ENCODE peak calls at places on chromosomes 6 and 20, in four cellular contexts. R is testis, G is heart left ventricle, L is Peyer's patch. A is an unnamed sample.

GRCh38 chr20:40680560-40680959 is 8.5 kb downstream of the MAFB start:
- DNase-seq in R (no peak), G (no peak), L (no peak), A (no peak)

GRCh38 chr20:36572701-36573102 is 695 bp upstream of the TGIF2 start:
- DNase-seq in R (peak; percentile 38), G (no peak), L (peak; percentile 39), A (peak; percentile 36)

GRCh38 chr20:38109657-38110524 is 55.2 kb downstream of the TGM2 start:
- DNase-seq in R (no peak), G (peak; percentile 86), L (no peak), A (no peak)

GRCh38 chr6:151075943-151076555 is 163.7 kb upstream of the AKAP12 start:
- DNase-seq in R (no peak), G (no peak), L (no peak), A (no peak)

GRCh38 chr6:63448229-63448628 is 124.1 kb upstream of the LOC128125822 start:
- DNase-seq in R (no peak), G (no peak), L (no peak), A (no peak)

GRCh38 chr6:139534472-139535115 is 160.1 kb upstream of the CITED2 start:
- DNase-seq in R (no peak), G (no peak), L (no peak), A (no peak)

GRCh38 chr6:32852018-32852843 is 1.3 kb downstream of the TAP1 start:
- DNase-seq in R (peak; percentile 58), G (peak; percentile 44), L (peak; percentile 70), A (peak; percentile 44)

GRCh38 chr6:1527098-1527497 is 82.6 kb upstream of the FOXC1 start:
- DNase-seq in R (peak; percentile 75), G (peak; percentile 70), L (peak; percentile 62), A (no peak)

GRCh38 chr6:28489366-28490190 is 26.0 kb downstream of the GPX6 start:
- DNase-seq in R (peak; percentile 82), G (no peak), L (peak; percentile 26), A (peak; percentile 28)

GRCh38 chr20:39309458-39309857 is 347.3 kb downstream of the DHX35 start:
- DNase-seq in R (no peak), G (no peak), L (peak; percentile 25), A (no peak)

GRCh38 chr6:152271681-152272464 is 365.3 kb downstream of the SYNE1 start:
- DNase-seq in R (peak; percentile 47), G (peak; percentile 53), L (no peak), A (no peak)

GRCh38 chr6:22447191-22447590 is 122.2 kb upstream of the HDGFL1 start:
- DNase-seq in R (no peak), G (peak; percentile 59), L (no peak), A (no peak)

GRCh38 chr6:16414205-16414604 is 175.8 kb downstream of the GMPR start:
- DNase-seq in R (no peak), G (no peak), L (no peak), A (no peak)

GRCh38 chr6:161242779-161243693 is 30.8 kb downstream of the AGPAT4 start:
- DNase-seq in R (no peak), G (no peak), L (no peak), A (no peak)

GRCh38 chr6:29887330-29887818 is 55.0 kb upstream of the HLA-A start:
- DNase-seq in R (peak; percentile 19), G (peak; percentile 30), L (no peak), A (peak; percentile 55)

GRCh38 chr6:13112921-13113320 is 215.4 kb downstream of the TBC1D7 start:
- DNase-seq in R (no peak), G (no peak), L (no peak), A (no peak)

GRCh38 chr6:63272397-63272796 is 47.4 kb downstream of the LGSN start:
- DNase-seq in R (no peak), G (no peak), L (no peak), A (no peak)

GRCh38 chr6:79413562-79414002 is 123.6 kb downstream of the LCA5 start:
- DNase-seq in R (no peak), G (no peak), L (no peak), A (no peak)

GRCh38 chr6:84758486-84758885 is 5.9 kb downstream of the TBX18 start:
- DNase-seq in R (no peak), G (no peak), L (no peak), A (no peak)

GRCh38 chr6:10478187-10479040 is 42.7 kb upstream of the GCNT2 start:
- DNase-seq in R (no peak), G (no peak), L (no peak), A (no peak)

GRCh38 chr6:91659881-91660280 is 1073.0 kb upstream of the MAP3K7 start:
- DNase-seq in R (no peak), G (no peak), L (no peak), A (no peak)

GRCh38 chr20:62697468-62697912 is 11.1 kb upstream of the NTSR1 start:
- DNase-seq in R (no peak), G (no peak), L (no peak), A (no peak)

GRCh38 chr20:12383770-12384304 is 466.1 kb downstream of the BTBD3 start:
- DNase-seq in R (no peak), G (no peak), L (no peak), A (no peak)

DNA sequence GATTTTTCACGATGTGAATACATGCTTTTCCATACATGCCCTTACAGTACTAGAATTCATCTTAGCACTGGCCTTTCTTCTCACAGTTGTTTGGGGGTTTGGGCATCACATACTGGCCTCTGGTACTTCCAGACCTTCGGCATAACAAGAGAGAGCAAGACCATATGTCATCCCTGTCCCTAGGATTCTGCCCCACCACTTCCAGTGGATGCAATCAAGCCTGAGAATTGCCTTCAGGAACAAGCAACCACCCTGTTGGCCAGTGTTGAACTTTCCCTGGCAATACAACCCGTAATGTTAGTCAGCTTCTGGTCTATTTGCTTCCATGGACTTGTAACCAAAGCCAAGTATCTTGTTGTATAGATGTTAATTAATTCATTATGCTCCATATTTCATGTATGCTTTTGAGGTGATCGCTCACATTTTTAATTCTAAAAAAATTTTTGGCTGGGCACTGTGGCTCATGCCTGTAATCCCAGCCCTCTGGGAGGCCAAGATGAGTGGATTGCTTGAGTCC is 15.4 kb upstream of the SLPI start:
- DNase-seq in R (no peak), G (no peak), L (no peak), A (no peak)
- H3K27ac ChIP-seq in R (no peak overlapping the region), G (no peak overlapping the region), L (no peak overlapping the region), A (no peak overlapping the region)

GRCh38 chr20:1165941-1166340 is 18.8 kb downstream of the TMEM74B start:
- DNase-seq in R (no peak), G (no peak), L (no peak), A (no peak)

GRCh38 chr20:1166963-1167720 is 17.6 kb downstream of the TMEM74B start:
- DNase-seq in R (no peak), G (no peak), L (no peak), A (no peak)

GRCh38 chr20:1165521-1165920 is 19.3 kb downstream of the TMEM74B start:
- DNase-seq in R (no peak), G (no peak), L (no peak), A (no peak)

GRCh38 chr20:1171461-1172093 is 13.2 kb downstream of the TMEM74B start:
- DNase-seq in R (peak; percentile 37), G (no peak), L (no peak), A (no peak)

DNA sequence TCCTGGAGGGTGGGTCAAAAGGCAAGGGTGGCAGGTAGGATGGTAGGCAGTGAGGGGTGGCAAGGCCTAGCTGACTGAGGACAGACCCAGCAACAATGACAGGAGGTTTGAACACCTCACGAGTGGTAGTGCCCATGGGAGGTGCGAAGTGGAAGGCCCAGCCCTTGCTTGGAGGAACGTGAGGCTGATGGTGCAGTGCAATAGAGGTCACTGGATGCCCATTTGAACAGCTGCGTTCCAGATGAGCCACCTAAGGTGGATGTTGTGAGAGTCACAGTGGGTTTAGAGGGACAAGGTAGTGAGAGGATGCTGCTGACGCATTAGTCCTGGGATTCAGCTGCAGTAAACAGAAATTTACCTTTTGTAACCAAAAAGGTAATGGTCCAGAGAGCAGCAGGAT is 15.6 kb downstream of the TMEM74B start:
- DNase-seq in R (no peak), G (no peak), L (no peak), A (no peak)
- TF ChIP-seq POLR2A in R (no peak), G (no peak), L (no peak), A (no peak)

DNA sequence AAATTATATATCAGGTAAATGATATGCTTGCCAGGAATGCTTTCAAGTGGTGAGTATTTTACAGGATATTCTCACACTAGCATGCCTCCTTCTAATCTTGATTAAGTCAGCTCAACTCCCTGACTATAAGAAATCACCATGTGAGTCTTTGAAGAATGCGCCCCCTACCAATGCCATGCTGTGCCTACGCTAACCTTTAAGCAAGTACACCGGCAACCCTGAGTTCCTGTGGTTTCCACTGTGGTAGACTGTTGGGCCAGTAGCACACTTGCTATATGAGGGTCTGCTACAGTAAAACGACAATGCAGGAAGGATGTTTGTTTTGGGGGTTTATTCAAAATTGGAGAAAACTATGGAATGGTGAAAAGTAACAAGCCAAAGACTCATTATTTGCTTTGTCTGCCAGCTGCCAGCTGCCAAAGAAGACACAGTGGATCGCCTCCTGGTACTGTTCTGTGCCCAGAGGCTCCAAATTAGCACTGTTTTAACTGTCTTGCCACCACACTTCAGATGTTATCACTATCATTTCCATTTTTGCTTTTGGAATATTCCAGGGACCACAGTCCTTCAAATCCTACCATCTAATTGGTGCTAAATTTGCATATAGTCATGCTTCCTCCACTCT is 333.5 kb downstream of the RNGTT start:
- DNase-seq in R (no peak), G (no peak), L (peak; percentile 32), A (no peak)
- TF ChIP-seq CTCF in R (no peak), G (no peak), L (no peak), A (no peak)

GRCh38 chr6:154876776-154877175 is 118.3 kb upstream of the TIAM2 start:
- DNase-seq in R (no peak), G (no peak), L (no peak), A (no peak)
- H3K27ac ChIP-seq in R (no peak overlapping the region), G (no peak overlapping the region), L (no peak overlapping the region), A (no peak overlapping the region)

A was measured in stomach.